ENCODE peak calls at places on chromosomes 13 and 19, in seven cellular contexts. One of them, this sample, is unnamed.

GRCh38 chr19:43809762-43810696 is 7.8 kb upstream of the LYPD5 start:
- DNase-seq in neuronal stem cell: no peak
- DNase-seq in mesenchymal stem cell: peak; percentile 66
- DNase-seq in IMR-90: peak; percentile 74
- DNase-seq in trophoblast cell: peak; percentile 22
- DNase-seq in mesendoderm: peak; percentile 52
- DNase-seq in H1: no peak
- DNase-seq in this sample: no peak

GRCh38 chr13:57982782-57983181 is 351.2 kb downstream of the PCDH17 start:
- DNase-seq in mesenchymal stem cell: no peak
- DNase-seq in trophoblast cell: no peak
- DNase-seq in mesendoderm: no peak
- DNase-seq in IMR-90: no peak
- DNase-seq in neuronal stem cell: no peak
- DNase-seq in H1: no peak
- DNase-seq in this sample: no peak

GRCh38 chr19:29662604-29663404 is 2.5 kb upstream of the PLEKHF1 start:
- DNase-seq in neuronal stem cell: no peak
- DNase-seq in IMR-90: peak; percentile 94
- DNase-seq in mesendoderm: peak; percentile 23
- DNase-seq in trophoblast cell: peak; percentile 68
- DNase-seq in mesenchymal stem cell: peak; percentile 95
- DNase-seq in H1: no peak
- DNase-seq in this sample: no peak

GRCh38 chr19:3324405-3324856 is 42.0 kb upstream of the NFIC start:
- DNase-seq in IMR-90: no peak
- DNase-seq in trophoblast cell: peak; percentile 75
- DNase-seq in mesenchymal stem cell: peak; percentile 44
- DNase-seq in H1: no peak
- DNase-seq in mesendoderm: peak; percentile 46
- DNase-seq in neuronal stem cell: no peak
- DNase-seq in this sample: peak; percentile 73

GRCh38 chr19:12945479-12946091 is at the start of gene RAD23A:
- DNase-seq in mesendoderm: peak; percentile 99
- DNase-seq in H1: peak; percentile 96
- DNase-seq in trophoblast cell: peak; percentile 99
- DNase-seq in mesenchymal stem cell: peak; percentile 97
- DNase-seq in IMR-90: peak; percentile 98
- DNase-seq in neuronal stem cell: peak; percentile 99
- DNase-seq in this sample: peak; percentile 97

GRCh38 chr13:27641711-27642502 is 20.2 kb downstream of the POLR1D start:
- DNase-seq in H1: no peak
- DNase-seq in trophoblast cell: no peak
- DNase-seq in neuronal stem cell: no peak
- DNase-seq in IMR-90: no peak
- DNase-seq in mesenchymal stem cell: no peak
- DNase-seq in mesendoderm: no peak
- DNase-seq in this sample: no peak

GRCh38 chr19:27780367-27781065 is 1432.4 kb downstream of the UQCRFS1 start:
- DNase-seq in trophoblast cell: no peak
- DNase-seq in mesendoderm: no peak
- DNase-seq in H1: no peak
- DNase-seq in IMR-90: no peak
- DNase-seq in neuronal stem cell: no peak
- DNase-seq in mesenchymal stem cell: no peak
- DNase-seq in this sample: no peak

GRCh38 chr13:102768914-102769313 is 4.7 kb downstream of the TEX30 start:
- DNase-seq in H1: no peak
- DNase-seq in mesendoderm: no peak
- DNase-seq in IMR-90: no peak
- DNase-seq in neuronal stem cell: no peak
- DNase-seq in trophoblast cell: no peak
- DNase-seq in mesenchymal stem cell: no peak
- DNase-seq in this sample: no peak

GRCh38 chr19:33904681-33905080 is 108.0 kb downstream of the KCTD15 start:
- DNase-seq in mesendoderm: peak; percentile 88
- DNase-seq in neuronal stem cell: peak; percentile 12
- DNase-seq in trophoblast cell: no peak
- DNase-seq in H1: no peak
- DNase-seq in mesenchymal stem cell: no peak
- DNase-seq in IMR-90: no peak
- DNase-seq in this sample: peak; percentile 65

GRCh38 chr13:97141564-97142005 is 80.5 kb upstream of the MBNL2 start:
- DNase-seq in trophoblast cell: peak; percentile 87
- DNase-seq in neuronal stem cell: peak; percentile 23
- DNase-seq in H1: peak; percentile 29
- DNase-seq in mesenchymal stem cell: peak; percentile 95
- DNase-seq in mesendoderm: peak; percentile 97
- DNase-seq in IMR-90: peak; percentile 94
- DNase-seq in this sample: peak; percentile 72

GRCh38 chr13:92843549-92843948 is 383.1 kb upstream of the GPC6 start:
- DNase-seq in H1: no peak
- DNase-seq in neuronal stem cell: no peak
- DNase-seq in mesenchymal stem cell: peak; percentile 78
- DNase-seq in trophoblast cell: no peak
- DNase-seq in mesendoderm: no peak
- DNase-seq in IMR-90: peak; percentile 69
- DNase-seq in this sample: no peak

GRCh38 chr13:113930711-113931637 is 42.9 kb downstream of the C13orf46 start:
- DNase-seq in mesenchymal stem cell: no peak
- DNase-seq in H1: no peak
- DNase-seq in neuronal stem cell: no peak
- DNase-seq in mesendoderm: no peak
- DNase-seq in IMR-90: no peak
- DNase-seq in trophoblast cell: no peak
- DNase-seq in this sample: peak; percentile 21

GRCh38 chr19:57288373-57288772 is 8.1 kb downstream of the ZNF460 start:
- DNase-seq in trophoblast cell: no peak
- DNase-seq in mesenchymal stem cell: no peak
- DNase-seq in neuronal stem cell: no peak
- DNase-seq in H1: no peak
- DNase-seq in mesendoderm: no peak
- DNase-seq in IMR-90: no peak
- DNase-seq in this sample: no peak

GRCh38 chr13:43872181-43872580 is 7.4 kb downstream of the CCDC122 start:
- DNase-seq in mesenchymal stem cell: peak; percentile 64
- DNase-seq in mesendoderm: no peak
- DNase-seq in neuronal stem cell: no peak
- DNase-seq in trophoblast cell: no peak
- DNase-seq in H1: no peak
- DNase-seq in IMR-90: peak; percentile 56
- DNase-seq in this sample: no peak

GRCh38 chr13:43878897-43879322 is 630 bp downstream of the CCDC122 start:
- DNase-seq in mesenchymal stem cell: peak; percentile 99
- DNase-seq in trophoblast cell: peak; percentile 81
- DNase-seq in neuronal stem cell: no peak
- DNase-seq in mesendoderm: peak; percentile 58
- DNase-seq in H1: no peak
- DNase-seq in IMR-90: peak; percentile 81
- DNase-seq in this sample: peak; percentile 52

GRCh38 chr13:43876366-43876765 is 3.2 kb downstream of the CCDC122 start:
- DNase-seq in IMR-90: no peak
- DNase-seq in H1: no peak
- DNase-seq in mesendoderm: no peak
- DNase-seq in mesenchymal stem cell: no peak
- DNase-seq in neuronal stem cell: no peak
- DNase-seq in trophoblast cell: no peak
- DNase-seq in this sample: no peak

GRCh38 chr13:43877788-43878187 is 1.8 kb downstream of the CCDC122 start:
- DNase-seq in trophoblast cell: no peak
- DNase-seq in mesendoderm: no peak
- DNase-seq in neuronal stem cell: no peak
- DNase-seq in IMR-90: no peak
- DNase-seq in H1: no peak
- DNase-seq in mesenchymal stem cell: peak; percentile 30
- DNase-seq in this sample: no peak

GRCh38 chr13:43874512-43875092 is 4.9 kb downstream of the CCDC122 start:
- DNase-seq in neuronal stem cell: no peak
- DNase-seq in mesendoderm: peak; percentile 25
- DNase-seq in H1: no peak
- DNase-seq in trophoblast cell: no peak
- DNase-seq in IMR-90: peak; percentile 54
- DNase-seq in mesenchymal stem cell: peak; percentile 49
- DNase-seq in this sample: no peak
- H3K27ac ChIP-seq in neuronal stem cell: no peak overlapping the region
- H3K27ac ChIP-seq in mesendoderm: no peak overlapping the region
- H3K27ac ChIP-seq in H1: no peak overlapping the region
- H3K27ac ChIP-seq in trophoblast cell: no peak overlapping the region
- H3K27ac ChIP-seq in IMR-90: no peak overlapping the region
- H3K27ac ChIP-seq in mesenchymal stem cell: no peak overlapping the region
- H3K27ac ChIP-seq in this sample: no peak overlapping the region

DNA sequence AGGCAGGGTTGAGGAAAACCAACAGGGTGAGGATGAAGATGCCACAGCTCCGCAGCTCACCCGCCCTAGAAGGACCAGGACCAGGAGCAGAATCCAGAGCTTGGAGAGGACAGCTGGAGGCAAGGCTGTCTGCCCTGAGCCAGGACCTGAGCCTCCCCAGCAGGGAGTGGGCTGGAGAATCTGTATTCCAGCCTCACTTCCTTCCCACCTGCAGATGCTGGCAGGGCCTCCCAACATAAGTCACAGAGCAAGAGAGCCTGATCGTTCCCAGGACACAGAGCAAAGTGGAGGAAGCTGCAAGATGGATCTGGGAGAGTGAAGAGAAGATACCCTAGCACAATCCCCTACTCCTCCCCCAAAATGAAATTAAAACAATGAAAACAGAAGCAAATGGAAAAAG is 61.7 kb upstream of the WASF3 start:
- DNase-seq in neuronal stem cell: no peak
- DNase-seq in IMR-90: no peak
- DNase-seq in mesenchymal stem cell: no peak
- DNase-seq in trophoblast cell: no peak
- DNase-seq in mesendoderm: no peak
- DNase-seq in H1: no peak
- DNase-seq in this sample: no peak
- H3K23ac ChIP-seq in neuronal stem cell: no peak overlapping the region
- H3K23ac ChIP-seq in IMR-90: no peak overlapping the region
- H3K23ac ChIP-seq in mesenchymal stem cell: no peak overlapping the region
- H3K23ac ChIP-seq in trophoblast cell: no peak overlapping the region
- H3K23ac ChIP-seq in mesendoderm: peak overlapping the region; percentile 52
- H3K23ac ChIP-seq in H1: no peak overlapping the region
- H3K23ac ChIP-seq in this sample: no peak overlapping the region

GRCh38 chr19:58330458-58330857 is 3.7 kb downstream of the ZSCAN22 start:
- DNase-seq in neuronal stem cell: no peak
- DNase-seq in H1: no peak
- DNase-seq in trophoblast cell: no peak
- DNase-seq in mesendoderm: peak; percentile 50
- DNase-seq in mesenchymal stem cell: peak; percentile 82
- DNase-seq in IMR-90: peak; percentile 76
- DNase-seq in this sample: no peak

GRCh38 chr19:58328999-58329398 is 2.2 kb downstream of the ZSCAN22 start:
- DNase-seq in neuronal stem cell: peak; percentile 47
- DNase-seq in trophoblast cell: no peak
- DNase-seq in IMR-90: no peak
- DNase-seq in mesenchymal stem cell: no peak
- DNase-seq in mesendoderm: peak; percentile 81
- DNase-seq in H1: peak; percentile 27
- DNase-seq in this sample: peak; percentile 77

GRCh38 chr19:58326501-58326913 is 287 bp upstream of the ZSCAN22 start:
- DNase-seq in mesenchymal stem cell: no peak
- DNase-seq in H1: no peak
- DNase-seq in neuronal stem cell: no peak
- DNase-seq in IMR-90: no peak
- DNase-seq in trophoblast cell: no peak
- DNase-seq in mesendoderm: no peak
- DNase-seq in this sample: no peak

GRCh38 chr19:58326914-58327726 is at the start of gene ZSCAN22:
- DNase-seq in IMR-90: peak; percentile 95
- DNase-seq in trophoblast cell: peak; percentile 97
- DNase-seq in neuronal stem cell: peak; percentile 95
- DNase-seq in mesenchymal stem cell: peak; percentile 98
- DNase-seq in mesendoderm: peak; percentile 98
- DNase-seq in H1: peak; percentile 72
- DNase-seq in this sample: peak; percentile 96

GRCh38 chr19:58325623-58326022 is 1.2 kb upstream of the ZSCAN22 start:
- DNase-seq in mesenchymal stem cell: peak; percentile 12
- DNase-seq in H1: no peak
- DNase-seq in mesendoderm: no peak
- DNase-seq in neuronal stem cell: no peak
- DNase-seq in IMR-90: peak; percentile 57
- DNase-seq in trophoblast cell: no peak
- DNase-seq in this sample: no peak
- H3K9ac ChIP-seq in mesenchymal stem cell: peak overlapping the region; percentile 93
- H3K9ac ChIP-seq in H1: no peak overlapping the region
- H3K9ac ChIP-seq in mesendoderm: peak overlapping the region; percentile 47
- H3K9ac ChIP-seq in neuronal stem cell: no peak overlapping the region
- H3K9ac ChIP-seq in IMR-90: peak overlapping the region; percentile 47
- H3K9ac ChIP-seq in trophoblast cell: no peak overlapping the region
- H3K9ac ChIP-seq in this sample: peak overlapping the region; percentile 50

DNA sequence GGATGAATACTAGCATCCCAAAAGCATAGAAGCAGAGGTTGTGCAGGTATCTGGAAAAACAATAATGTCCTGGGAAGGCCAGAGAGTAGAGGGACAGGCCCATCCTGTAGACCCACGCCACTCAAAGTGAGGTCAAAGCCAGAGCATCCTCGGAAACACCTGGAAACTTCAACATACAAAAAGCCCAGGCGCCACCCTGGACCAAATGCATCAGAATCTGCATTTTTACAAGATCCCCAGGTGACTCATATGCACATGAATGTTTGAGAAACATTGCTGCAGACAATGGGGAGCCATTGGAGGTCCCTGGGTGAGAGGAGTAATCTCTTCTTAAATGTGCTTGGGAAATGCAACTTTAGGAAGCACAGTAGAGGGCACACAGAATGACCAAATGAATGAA is 684.1 kb downstream of the DIAPH3 start:
- DNase-seq in IMR-90: no peak
- DNase-seq in mesenchymal stem cell: no peak
- DNase-seq in trophoblast cell: no peak
- DNase-seq in neuronal stem cell: no peak
- DNase-seq in H1: peak; percentile 56
- DNase-seq in mesendoderm: peak; percentile 91
- DNase-seq in this sample: peak; percentile 80
- H3K27ac ChIP-seq in IMR-90: no peak overlapping the region
- H3K27ac ChIP-seq in mesenchymal stem cell: no peak overlapping the region
- H3K27ac ChIP-seq in trophoblast cell: no peak overlapping the region
- H3K27ac ChIP-seq in neuronal stem cell: no peak overlapping the region
- H3K27ac ChIP-seq in H1: no peak overlapping the region
- H3K27ac ChIP-seq in mesendoderm: peak overlapping the region; percentile 73
- H3K27ac ChIP-seq in this sample: peak overlapping the region; percentile 83

This sample was measured in H9.